ENCODE peak calls at places on chromosomes 3 and 15, in seven cellular contexts. One of them, this sample, is unnamed.

GRCh38 chr15:61364871-61365270 is 135.8 kb upstream of the RORA start:
- DNase-seq in nephron progenitor cell: peak; percentile 46
- DNase-seq in H9: peak; percentile 86
- DNase-seq in right atrium auricular region: no peak
- DNase-seq in heart right ventricle: no peak
- DNase-seq in HFFc6: no peak
- DNase-seq in stomach: no peak
- DNase-seq in this sample: peak; percentile 88

GRCh38 chr15:71679223-71680078 is 130.9 kb upstream of the NR2E3 start:
- DNase-seq in nephron progenitor cell: no peak
- DNase-seq in HFFc6: peak; percentile 62
- DNase-seq in stomach: no peak
- DNase-seq in heart right ventricle: no peak
- DNase-seq in H9: no peak
- DNase-seq in right atrium auricular region: no peak
- DNase-seq in this sample: no peak

GRCh38 chr3:58217209-58217811 is 6.5 kb upstream of the DNASE1L3 start:
- DNase-seq in heart right ventricle: peak; percentile 62
- DNase-seq in H9: peak; percentile 89
- DNase-seq in right atrium auricular region: peak; percentile 89
- DNase-seq in stomach: peak; percentile 77
- DNase-seq in nephron progenitor cell: peak; percentile 56
- DNase-seq in HFFc6: peak; percentile 57
- DNase-seq in this sample: peak; percentile 90

GRCh38 chr15:100211855-100212850 is 129.6 kb downstream of the ADAMTS17 start:
- DNase-seq in right atrium auricular region: no peak
- DNase-seq in HFFc6: no peak
- DNase-seq in heart right ventricle: no peak
- DNase-seq in H9: no peak
- DNase-seq in stomach: no peak
- DNase-seq in nephron progenitor cell: peak; percentile 16
- DNase-seq in this sample: no peak

GRCh38 chr3:39315420-39315819 is 14.1 kb upstream of the CCR8 start:
- DNase-seq in heart right ventricle: no peak
- DNase-seq in HFFc6: no peak
- DNase-seq in H9: no peak
- DNase-seq in right atrium auricular region: no peak
- DNase-seq in nephron progenitor cell: no peak
- DNase-seq in stomach: no peak
- DNase-seq in this sample: no peak

GRCh38 chr15:75720787-75721461 is 8.3 kb upstream of the CSPG4 start:
- DNase-seq in right atrium auricular region: no peak
- DNase-seq in heart right ventricle: peak; percentile 56
- DNase-seq in stomach: peak; percentile 87
- DNase-seq in H9: peak; percentile 76
- DNase-seq in HFFc6: peak; percentile 27
- DNase-seq in nephron progenitor cell: no peak
- DNase-seq in this sample: peak; percentile 74

GRCh38 chr15:67852433-67852832 is 12.6 kb upstream of the RNU6-1 start:
- DNase-seq in nephron progenitor cell: no peak
- DNase-seq in H9: no peak
- DNase-seq in HFFc6: no peak
- DNase-seq in right atrium auricular region: no peak
- DNase-seq in stomach: no peak
- DNase-seq in heart right ventricle: no peak
- DNase-seq in this sample: no peak

GRCh38 chr15:81002254-81003022 is 1.7 kb downstream of the TLNRD1 start:
- DNase-seq in H9: peak; percentile 63
- DNase-seq in nephron progenitor cell: no peak
- DNase-seq in heart right ventricle: peak; percentile 45
- DNase-seq in stomach: no peak
- DNase-seq in right atrium auricular region: no peak
- DNase-seq in HFFc6: no peak
- DNase-seq in this sample: peak; percentile 43

GRCh38 chr3:64741344-64741743 is 53.5 kb upstream of the ADAMTS9 start:
- DNase-seq in HFFc6: no peak
- DNase-seq in right atrium auricular region: no peak
- DNase-seq in heart right ventricle: no peak
- DNase-seq in nephron progenitor cell: no peak
- DNase-seq in H9: no peak
- DNase-seq in stomach: no peak
- DNase-seq in this sample: no peak

GRCh38 chr3:930866-931265 is 162.0 kb upstream of the CNTN6 start:
- DNase-seq in nephron progenitor cell: no peak
- DNase-seq in heart right ventricle: no peak
- DNase-seq in stomach: no peak
- DNase-seq in H9: no peak
- DNase-seq in HFFc6: no peak
- DNase-seq in right atrium auricular region: no peak
- DNase-seq in this sample: no peak

GRCh38 chr15:85840079-85840801 is 45.5 kb upstream of the KLHL25 start:
- DNase-seq in stomach: peak; percentile 95
- DNase-seq in nephron progenitor cell: peak; percentile 94
- DNase-seq in H9: peak; percentile 94
- DNase-seq in right atrium auricular region: peak; percentile 82
- DNase-seq in heart right ventricle: peak; percentile 85
- DNase-seq in HFFc6: peak; percentile 31
- DNase-seq in this sample: peak; percentile 92

GRCh38 chr3:160413613-160414248 is 14.3 kb downstream of the SMC4 start:
- DNase-seq in H9: peak; percentile 68
- DNase-seq in heart right ventricle: peak; percentile 11
- DNase-seq in stomach: peak; percentile 53
- DNase-seq in right atrium auricular region: no peak
- DNase-seq in nephron progenitor cell: peak; percentile 73
- DNase-seq in HFFc6: peak; percentile 71
- DNase-seq in this sample: peak; percentile 78

GRCh38 chr3:15974647-15975046 is 176.9 kb upstream of the ANKRD28 start:
- DNase-seq in HFFc6: no peak
- DNase-seq in nephron progenitor cell: no peak
- DNase-seq in right atrium auricular region: no peak
- DNase-seq in stomach: no peak
- DNase-seq in heart right ventricle: no peak
- DNase-seq in H9: peak; percentile 80
- DNase-seq in this sample: peak; percentile 49

GRCh38 chr3:52286777-52287110 is 884 bp upstream of the GLYCTK start:
- DNase-seq in H9: no peak
- DNase-seq in HFFc6: no peak
- DNase-seq in nephron progenitor cell: no peak
- DNase-seq in stomach: no peak
- DNase-seq in heart right ventricle: no peak
- DNase-seq in right atrium auricular region: no peak
- DNase-seq in this sample: no peak

GRCh38 chr3:65385805-65386204 is 652.9 kb downstream of the MAGI1 start:
- DNase-seq in stomach: no peak
- DNase-seq in H9: no peak
- DNase-seq in nephron progenitor cell: no peak
- DNase-seq in right atrium auricular region: no peak
- DNase-seq in HFFc6: no peak
- DNase-seq in heart right ventricle: no peak
- DNase-seq in this sample: no peak

GRCh38 chr15:34348735-34349300 is 5.7 kb downstream of the NUTM1 start:
- DNase-seq in HFFc6: no peak
- DNase-seq in right atrium auricular region: no peak
- DNase-seq in stomach: no peak
- DNase-seq in H9: no peak
- DNase-seq in heart right ventricle: no peak
- DNase-seq in nephron progenitor cell: no peak
- DNase-seq in this sample: no peak

GRCh38 chr3:77259701-77260100 is 219.8 kb downstream of the ROBO2 start:
- DNase-seq in H9: no peak
- DNase-seq in stomach: no peak
- DNase-seq in HFFc6: no peak
- DNase-seq in right atrium auricular region: no peak
- DNase-seq in heart right ventricle: no peak
- DNase-seq in nephron progenitor cell: no peak
- DNase-seq in this sample: no peak

GRCh38 chr3:142028174-142028833 is 121.0 kb downstream of the TFDP2 start:
- DNase-seq in stomach: no peak
- DNase-seq in HFFc6: peak; percentile 72
- DNase-seq in right atrium auricular region: no peak
- DNase-seq in H9: no peak
- DNase-seq in nephron progenitor cell: peak; percentile 36
- DNase-seq in heart right ventricle: no peak
- DNase-seq in this sample: peak; percentile 83

GRCh38 chr3:70716832-70717231 is 404.4 kb upstream of the MDFIC2 start:
- DNase-seq in nephron progenitor cell: no peak
- DNase-seq in right atrium auricular region: no peak
- DNase-seq in HFFc6: peak; percentile 35
- DNase-seq in H9: no peak
- DNase-seq in heart right ventricle: peak; percentile 14
- DNase-seq in stomach: no peak
- DNase-seq in this sample: no peak
- TF ChIP-seq CTCF in nephron progenitor cell: no peak
- TF ChIP-seq CTCF in right atrium auricular region: peak; percentile 69
- TF ChIP-seq CTCF in HFFc6: peak; percentile 76
- TF ChIP-seq CTCF in H9: no peak
- TF ChIP-seq CTCF in heart right ventricle: peak; percentile 34
- TF ChIP-seq CTCF in stomach: no peak
- TF ChIP-seq CTCF in this sample: no peak

GRCh38 chr3:34260266-34260990 is 462.0 kb downstream of the PDCD6IP start:
- DNase-seq in heart right ventricle: no peak
- DNase-seq in H9: peak; percentile 48
- DNase-seq in right atrium auricular region: peak; percentile 62
- DNase-seq in nephron progenitor cell: peak; percentile 68
- DNase-seq in stomach: peak; percentile 61
- DNase-seq in HFFc6: no peak
- DNase-seq in this sample: peak; percentile 57
- TF ChIP-seq CTCF in heart right ventricle: peak; percentile 42
- TF ChIP-seq CTCF in H9: peak; percentile 80
- TF ChIP-seq CTCF in right atrium auricular region: peak; percentile 76
- TF ChIP-seq CTCF in nephron progenitor cell: peak; percentile 67
- TF ChIP-seq CTCF in stomach: no peak
- TF ChIP-seq CTCF in HFFc6: peak; percentile 56
- TF ChIP-seq CTCF in this sample: peak; percentile 81

GRCh38 chr3:171159024-171159821 is 132.7 kb upstream of the SLC2A2 start:
- DNase-seq in HFFc6: no peak
- DNase-seq in H9: no peak
- DNase-seq in nephron progenitor cell: no peak
- DNase-seq in right atrium auricular region: no peak
- DNase-seq in stomach: no peak
- DNase-seq in heart right ventricle: no peak
- DNase-seq in this sample: no peak

GRCh38 chr3:171157980-171158379 is 131.5 kb upstream of the SLC2A2 start:
- DNase-seq in H9: no peak
- DNase-seq in nephron progenitor cell: no peak
- DNase-seq in HFFc6: no peak
- DNase-seq in stomach: no peak
- DNase-seq in heart right ventricle: no peak
- DNase-seq in right atrium auricular region: no peak
- DNase-seq in this sample: no peak

GRCh38 chr3:171155122-171155700 is 128.7 kb upstream of the SLC2A2 start:
- DNase-seq in HFFc6: no peak
- DNase-seq in nephron progenitor cell: no peak
- DNase-seq in right atrium auricular region: no peak
- DNase-seq in H9: no peak
- DNase-seq in heart right ventricle: no peak
- DNase-seq in stomach: no peak
- DNase-seq in this sample: no peak

GRCh38 chr3:171156455-171157005 is 130.0 kb upstream of the SLC2A2 start:
- DNase-seq in right atrium auricular region: no peak
- DNase-seq in HFFc6: no peak
- DNase-seq in stomach: no peak
- DNase-seq in nephron progenitor cell: no peak
- DNase-seq in heart right ventricle: no peak
- DNase-seq in H9: no peak
- DNase-seq in this sample: no peak

GRCh38 chr3:171157286-171157685 is 130.8 kb upstream of the SLC2A2 start:
- DNase-seq in nephron progenitor cell: peak; percentile 25
- DNase-seq in stomach: no peak
- DNase-seq in right atrium auricular region: no peak
- DNase-seq in H9: peak; percentile 51
- DNase-seq in heart right ventricle: peak; percentile 30
- DNase-seq in HFFc6: no peak
- DNase-seq in this sample: peak; percentile 55
- TF ChIP-seq CTCF in nephron progenitor cell: no peak
- TF ChIP-seq CTCF in stomach: no peak
- TF ChIP-seq CTCF in right atrium auricular region: no peak
- TF ChIP-seq CTCF in H9: peak; percentile 17
- TF ChIP-seq CTCF in heart right ventricle: no peak
- TF ChIP-seq CTCF in HFFc6: no peak
- TF ChIP-seq CTCF in this sample: no peak

DNA sequence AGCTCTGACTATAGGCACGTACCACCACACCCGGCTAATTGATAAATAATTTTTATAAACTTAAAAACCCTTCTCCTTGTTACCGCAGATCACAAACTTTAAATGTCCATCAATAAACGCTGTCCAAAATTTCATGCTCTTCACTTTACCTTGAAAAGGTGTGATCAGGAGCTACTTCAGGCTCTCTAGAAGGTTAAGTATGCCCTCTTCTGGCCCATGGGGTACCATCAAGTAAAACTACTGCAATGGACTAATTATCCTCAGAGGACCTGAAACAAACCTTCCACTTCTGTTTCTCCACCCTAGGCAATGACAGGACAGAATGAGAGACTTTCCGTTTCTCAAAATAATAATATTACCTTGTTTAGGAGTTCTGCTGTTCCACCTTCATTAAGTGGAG is 9.2 kb downstream of the LZTFL1 start:
- DNase-seq in heart right ventricle: no peak
- DNase-seq in right atrium auricular region: no peak
- DNase-seq in nephron progenitor cell: no peak
- DNase-seq in HFFc6: no peak
- DNase-seq in H9: no peak
- DNase-seq in stomach: no peak
- DNase-seq in this sample: peak; percentile 27
- TF ChIP-seq CTCF in heart right ventricle: no peak
- TF ChIP-seq CTCF in right atrium auricular region: peak; percentile 47
- TF ChIP-seq CTCF in nephron progenitor cell: peak; percentile 7
- TF ChIP-seq CTCF in HFFc6: peak; percentile 63
- TF ChIP-seq CTCF in H9: peak; percentile 69
- TF ChIP-seq CTCF in stomach: no peak
- TF ChIP-seq CTCF in this sample: peak; percentile 44

DNA sequence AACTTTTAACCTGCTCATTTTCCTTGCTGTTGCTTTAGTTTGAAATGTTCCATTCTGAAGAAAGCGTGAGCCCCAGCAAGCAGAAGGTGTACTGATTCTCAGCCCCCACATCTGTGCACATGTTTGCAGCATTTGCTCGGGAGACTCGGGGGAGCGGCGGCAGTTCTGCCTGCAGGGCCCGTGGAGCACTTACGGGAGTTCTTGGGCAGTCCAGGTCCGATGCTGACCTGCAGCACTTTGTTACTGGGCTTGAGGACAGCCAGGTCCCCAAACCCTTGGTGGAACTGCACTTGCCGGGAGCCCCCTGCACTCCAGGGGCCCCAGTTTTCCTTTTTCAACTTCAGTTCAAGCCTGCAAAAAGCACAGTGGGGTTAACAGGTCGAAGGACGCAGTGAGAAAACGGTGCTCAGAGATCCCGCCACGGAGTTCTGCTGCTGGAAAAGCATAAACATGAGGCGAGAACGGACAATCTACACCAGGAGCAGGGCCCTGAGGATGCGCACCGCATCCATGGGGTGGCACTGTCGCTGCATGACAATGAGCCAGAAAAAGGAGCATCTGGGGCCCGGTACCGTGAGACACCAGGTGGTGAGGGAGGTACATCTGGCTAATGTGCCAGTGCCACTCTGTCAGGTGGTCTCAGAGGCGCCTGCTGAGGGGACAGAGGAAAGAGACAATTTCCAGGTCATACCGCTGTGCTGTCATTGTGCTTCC is 45.6 kb upstream of the LDHAL6B start:
- DNase-seq in heart right ventricle: no peak
- DNase-seq in H9: peak; percentile 83
- DNase-seq in nephron progenitor cell: peak; percentile 53
- DNase-seq in HFFc6: no peak
- DNase-seq in stomach: no peak
- DNase-seq in right atrium auricular region: no peak
- DNase-seq in this sample: peak; percentile 61
- TF ChIP-seq CTCF in heart right ventricle: no peak
- TF ChIP-seq CTCF in H9: peak; percentile 69
- TF ChIP-seq CTCF in nephron progenitor cell: peak; percentile 52
- TF ChIP-seq CTCF in HFFc6: peak; percentile 76
- TF ChIP-seq CTCF in stomach: no peak
- TF ChIP-seq CTCF in right atrium auricular region: peak; percentile 44
- TF ChIP-seq CTCF in this sample: peak; percentile 63